ENCODE peak calls at places on chromosomes 12 and 14, in four cellular contexts. M, H, G and R are unnamed samples.

GRCh38 chr14:92676031-92676430 is 72.4 kb downstream of the LGMN start:
- DNase-seq in M (no peak), H (peak; percentile 29), G (no peak), R (no peak)

GRCh38 chr12:27844427-27845090 is 64.5 kb upstream of the MANSC4 start:
- DNase-seq in M (no peak), H (no peak), G (peak; percentile 10), R (no peak)

GRCh38 chr14:80425686-80426085 is 214.4 kb upstream of the DIO2 start:
- DNase-seq in M (no peak), H (no peak), G (peak; percentile 25), R (peak; percentile 4)

GRCh38 chr12:39755475-39755874 is 135.9 kb upstream of the ABCD2 start:
- DNase-seq in M (no peak), H (no peak), G (no peak), R (no peak)

GRCh38 chr14:36656769-36657408 is 4.8 kb upstream of the PAX9 start:
- DNase-seq in M (no peak), H (no peak), G (no peak), R (no peak)

GRCh38 chr12:113416091-113416754 is 6.0 kb upstream of the SDSL start:
- DNase-seq in M (no peak), H (peak; percentile 13), G (no peak), R (no peak)

GRCh38 chr12:47942327-47943230 is 20.8 kb upstream of the TMEM106C start:
- DNase-seq in M (no peak), H (no peak), G (no peak), R (no peak)

GRCh38 chr12:123767613-123768012 is 5.5 kb downstream of the DNAH10 start:
- DNase-seq in M (no peak), H (no peak), G (no peak), R (no peak)

GRCh38 chr12:20120296-20120695 is 248.0 kb upstream of the PDE3A start:
- DNase-seq in M (no peak), H (no peak), G (no peak), R (no peak)

GRCh38 chr12:126926023-126926600 is 1340.9 kb upstream of the TMEM132C start:
- DNase-seq in M (no peak), H (no peak), G (no peak), R (no peak)

GRCh38 chr12:42426733-42427132 is 100.8 kb downstream of the PPHLN1 start:
- DNase-seq in M (no peak), H (no peak), G (no peak), R (peak; percentile 30)

GRCh38 chr12:77521458-77522115 is 309.1 kb upstream of the NAV3 start:
- DNase-seq in M (no peak), H (no peak), G (no peak), R (no peak)

GRCh38 chr12:43951286-43951685 is 115.4 kb downstream of the TMEM117 start:
- DNase-seq in M (no peak), H (no peak), G (no peak), R (no peak)

GRCh38 chr14:24233538-24233866 is 773 bp downstream of the GMPR2 start:
- DNase-seq in M (no peak), H (no peak), G (no peak), R (no peak)

GRCh38 chr12:24561882-24562760 is 386.8 kb downstream of the BCAT1 start:
- DNase-seq in M (peak; percentile 45), H (peak; percentile 39), G (peak; percentile 69), R (no peak)

GRCh38 chr14:55624913-55625312 is 44.9 kb downstream of the KTN1 start:
- DNase-seq in M (no peak), H (no peak), G (no peak), R (no peak)

GRCh38 chr12:127652281-127652680 is 614.7 kb upstream of the TMEM132C start:
- DNase-seq in M (no peak), H (no peak), G (no peak), R (no peak)

GRCh38 chr14:105473677-105474477 is 744 bp upstream of the CRIP2 start:
- DNase-seq in M (peak; percentile 72), H (peak; percentile 75), G (peak; percentile 98), R (peak; percentile 99)

GRCh38 chr12:121224591-121224990 is 14.7 kb downstream of the P2RX4 start:
- DNase-seq in M (no peak), H (no peak), G (no peak), R (no peak)

GRCh38 chr12:80701388-80701787 is 6.0 kb upstream of the MYF6 start:
- DNase-seq in M (no peak), H (no peak), G (no peak), R (no peak)

GRCh38 chr12:47396902-47397663 is 308.7 kb downstream of the RPAP3 start:
- DNase-seq in M (no peak), H (no peak), G (no peak), R (no peak)

GRCh38 chr14:55807059-55807499 is 227.1 kb downstream of the KTN1 start:
- DNase-seq in M (peak; percentile 90), H (peak; percentile 96), G (peak; percentile 86), R (no peak)

GRCh38 chr14:73644531-73645247 is at the start of gene DNAL1:
- DNase-seq in M (peak; percentile 78), H (peak; percentile 94), G (peak; percentile 94), R (peak; percentile 98)
- TF ChIP-seq POLR2A in M (no peak), H (peak; percentile 53), G (peak; percentile 73), R (peak; percentile 78)

DNA sequence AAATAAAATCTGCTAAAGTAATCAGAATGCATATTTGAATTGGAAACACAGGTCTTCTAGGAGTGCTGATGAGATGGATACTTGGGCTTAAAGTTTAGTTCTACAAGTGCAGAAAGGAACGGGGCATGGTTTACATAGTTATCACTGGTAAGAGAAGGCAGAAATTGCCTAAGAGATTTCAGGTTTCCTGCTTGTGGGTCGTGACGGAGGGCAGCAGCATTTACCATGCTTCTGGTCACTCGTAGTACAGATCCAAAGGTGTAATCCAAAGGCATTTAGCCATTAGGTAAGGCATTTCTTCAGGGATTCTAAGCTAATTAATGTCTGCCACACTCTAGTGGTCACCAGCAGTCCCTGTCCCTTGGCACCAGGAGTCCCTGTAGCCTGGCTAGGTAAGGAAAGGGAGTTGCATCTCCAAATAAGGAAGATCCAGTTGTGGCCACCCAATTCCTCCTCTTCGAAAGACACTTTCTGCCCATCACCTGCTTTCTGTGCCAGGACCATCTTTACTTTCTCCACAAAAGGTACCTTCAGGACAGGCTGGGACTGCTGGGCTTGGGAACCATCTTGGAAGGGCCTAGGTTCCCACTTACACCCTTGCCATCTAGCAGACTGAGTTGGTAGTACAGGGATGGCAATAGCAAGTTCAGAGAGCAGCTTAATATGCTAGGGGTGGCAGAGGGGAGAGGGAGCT is 1.5 kb downstream of the GSTZ1 start:
- DNase-seq in M (no peak), H (no peak), G (no peak), R (no peak)
- TF ChIP-seq POLR2A in M (no peak), H (no peak), G (no peak), R (no peak)

GRCh38 chr12:132446535-132447326 is 43.2 kb upstream of the FBRSL1 start:
- DNase-seq in M (no peak), H (no peak), G (no peak), R (no peak)

GRCh38 chr12:132445884-132446471 is 44.0 kb upstream of the FBRSL1 start:
- DNase-seq in M (no peak), H (peak; percentile 67), G (no peak), R (peak; percentile 82)

GRCh38 chr12:132444283-132444682 is 45.7 kb upstream of the FBRSL1 start:
- DNase-seq in M (no peak), H (no peak), G (no peak), R (no peak)

GRCh38 chr12:132447327-132447720 is 42.6 kb upstream of the FBRSL1 start:
- DNase-seq in M (no peak), H (no peak), G (no peak), R (no peak)

DNA sequence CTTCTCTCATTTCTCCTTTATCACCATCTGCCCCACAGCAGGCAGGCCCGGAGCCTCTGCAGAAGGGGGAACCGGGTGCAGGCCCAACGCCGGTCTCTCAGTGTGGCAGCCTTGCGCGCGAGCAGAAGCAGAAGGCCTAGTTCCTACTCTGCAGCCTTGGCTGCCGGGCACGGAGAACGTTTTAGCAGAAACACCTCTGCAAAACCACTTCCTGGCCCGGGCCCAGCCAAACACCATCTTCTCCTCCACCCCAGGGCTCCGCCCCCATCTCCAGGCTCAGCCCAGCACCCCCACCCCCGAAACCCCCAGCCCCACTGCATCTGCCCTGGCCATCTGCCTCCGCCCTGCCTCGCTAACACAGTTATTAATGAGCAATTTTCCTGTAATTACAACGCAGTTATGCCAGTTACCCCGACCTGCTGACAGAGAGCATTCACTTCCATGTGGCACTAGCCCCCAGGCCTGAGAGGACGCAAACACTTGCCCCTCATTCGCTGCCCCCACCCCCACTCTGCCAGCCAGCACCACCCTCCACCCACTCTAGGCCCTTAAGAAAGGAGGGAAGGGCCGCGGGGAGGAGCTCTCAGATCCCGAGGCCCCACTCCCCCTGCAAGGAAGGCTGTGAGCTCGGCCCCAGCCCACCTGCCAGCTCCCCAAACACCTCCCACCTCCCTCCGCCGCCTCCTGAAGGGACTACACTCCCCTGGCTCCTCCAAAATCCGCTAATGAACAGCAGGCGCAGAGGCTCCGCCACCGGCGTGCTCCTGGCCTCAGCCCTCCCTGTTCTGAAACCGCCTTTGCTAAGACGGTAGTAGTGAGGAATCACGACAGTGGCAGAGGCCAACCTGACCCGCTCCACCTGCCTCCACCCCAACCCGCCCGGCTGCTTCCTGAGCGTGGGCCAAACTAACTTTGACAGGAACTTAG is 44.7 kb upstream of the FBRSL1 start:
- DNase-seq in M (no peak), H (peak; percentile 60), G (no peak), R (no peak)
- TF ChIP-seq POLR2A in M (no peak), H (no peak), G (no peak), R (no peak)

GRCh38 chr14:61552196-61552595 is 143.1 kb upstream of the HIF1A start:
- DNase-seq in M (no peak), H (no peak), G (no peak), R (no peak)
- TF ChIP-seq POLR2A in M (no peak), H (no peak), G (no peak), R (no peak)

GRCh38 chr14:67955241-67955640 is 135.7 kb downstream of the RAD51B start:
- DNase-seq in M (no peak), H (no peak), G (no peak), R (no peak)
- TF ChIP-seq POLR2A in M (no peak), H (no peak), G (no peak), R (no peak)